ENCODE peak calls at places on chromosomes 3 and 15, in six cellular contexts. One of them, this sample, is unnamed.

GRCh38 chr3:111850481-111850880 is 8.6 kb upstream of the PHLDB2 start:
- DNase-seq in NB4: no peak
- DNase-seq in Peyer's patch: no peak
- DNase-seq in lower leg skin: no peak
- DNase-seq in right lobe of liver: no peak
- DNase-seq in uterus: no peak
- DNase-seq in this sample: no peak

GRCh38 chr15:63354771-63355650 is 26.6 kb downstream of the CA12 start:
- DNase-seq in NB4: no peak
- DNase-seq in Peyer's patch: no peak
- DNase-seq in lower leg skin: no peak
- DNase-seq in right lobe of liver: no peak
- DNase-seq in uterus: no peak
- DNase-seq in this sample: no peak

GRCh38 chr3:74067296-74067695 is 442.6 kb upstream of the PDZRN3 start:
- DNase-seq in NB4: peak
- DNase-seq in Peyer's patch: no peak
- DNase-seq in lower leg skin: no peak
- DNase-seq in right lobe of liver: peak
- DNase-seq in uterus: no peak
- DNase-seq in this sample: no peak

GRCh38 chr15:79212589-79213139 is 69.9 kb upstream of the ANKRD34C start:
- DNase-seq in NB4: no peak
- DNase-seq in Peyer's patch: no peak
- DNase-seq in lower leg skin: no peak
- DNase-seq in right lobe of liver: no peak
- DNase-seq in uterus: no peak
- DNase-seq in this sample: no peak

GRCh38 chr15:33941279-33942063 is 26.8 kb upstream of the CHRM5 start:
- DNase-seq in NB4: no peak
- DNase-seq in Peyer's patch: no peak
- DNase-seq in lower leg skin: no peak
- DNase-seq in right lobe of liver: no peak
- DNase-seq in uterus: no peak
- DNase-seq in this sample: no peak

GRCh38 chr3:51282931-51283330 is 102.2 kb upstream of the MANF start:
- DNase-seq in NB4: no peak
- DNase-seq in Peyer's patch: no peak
- DNase-seq in lower leg skin: no peak
- DNase-seq in right lobe of liver: no peak
- DNase-seq in uterus: no peak
- DNase-seq in this sample: no peak

GRCh38 chr3:196268270-196269163 is 19.0 kb downstream of the PCYT1A start:
- DNase-seq in NB4: no peak
- DNase-seq in Peyer's patch: no peak
- DNase-seq in lower leg skin: peak
- DNase-seq in right lobe of liver: no peak
- DNase-seq in uterus: no peak
- DNase-seq in this sample: no peak

GRCh38 chr3:98962951-98963350 is 61.5 kb upstream of the DCBLD2 start:
- DNase-seq in NB4: no peak
- DNase-seq in Peyer's patch: no peak
- DNase-seq in lower leg skin: no peak
- DNase-seq in right lobe of liver: no peak
- DNase-seq in uterus: no peak
- DNase-seq in this sample: no peak

GRCh38 chr15:51424780-51425179 is 83.3 kb downstream of the GLDN start:
- DNase-seq in NB4: no peak
- DNase-seq in Peyer's patch: no peak
- DNase-seq in lower leg skin: no peak
- DNase-seq in right lobe of liver: no peak
- DNase-seq in uterus: no peak
- DNase-seq in this sample: no peak

GRCh38 chr15:63597821-63598220 is 634 bp downstream of the FBXL22 start:
- DNase-seq in NB4: no peak
- DNase-seq in Peyer's patch: no peak
- DNase-seq in lower leg skin: no peak
- DNase-seq in right lobe of liver: no peak
- DNase-seq in uterus: no peak
- DNase-seq in this sample: no peak

DNA sequence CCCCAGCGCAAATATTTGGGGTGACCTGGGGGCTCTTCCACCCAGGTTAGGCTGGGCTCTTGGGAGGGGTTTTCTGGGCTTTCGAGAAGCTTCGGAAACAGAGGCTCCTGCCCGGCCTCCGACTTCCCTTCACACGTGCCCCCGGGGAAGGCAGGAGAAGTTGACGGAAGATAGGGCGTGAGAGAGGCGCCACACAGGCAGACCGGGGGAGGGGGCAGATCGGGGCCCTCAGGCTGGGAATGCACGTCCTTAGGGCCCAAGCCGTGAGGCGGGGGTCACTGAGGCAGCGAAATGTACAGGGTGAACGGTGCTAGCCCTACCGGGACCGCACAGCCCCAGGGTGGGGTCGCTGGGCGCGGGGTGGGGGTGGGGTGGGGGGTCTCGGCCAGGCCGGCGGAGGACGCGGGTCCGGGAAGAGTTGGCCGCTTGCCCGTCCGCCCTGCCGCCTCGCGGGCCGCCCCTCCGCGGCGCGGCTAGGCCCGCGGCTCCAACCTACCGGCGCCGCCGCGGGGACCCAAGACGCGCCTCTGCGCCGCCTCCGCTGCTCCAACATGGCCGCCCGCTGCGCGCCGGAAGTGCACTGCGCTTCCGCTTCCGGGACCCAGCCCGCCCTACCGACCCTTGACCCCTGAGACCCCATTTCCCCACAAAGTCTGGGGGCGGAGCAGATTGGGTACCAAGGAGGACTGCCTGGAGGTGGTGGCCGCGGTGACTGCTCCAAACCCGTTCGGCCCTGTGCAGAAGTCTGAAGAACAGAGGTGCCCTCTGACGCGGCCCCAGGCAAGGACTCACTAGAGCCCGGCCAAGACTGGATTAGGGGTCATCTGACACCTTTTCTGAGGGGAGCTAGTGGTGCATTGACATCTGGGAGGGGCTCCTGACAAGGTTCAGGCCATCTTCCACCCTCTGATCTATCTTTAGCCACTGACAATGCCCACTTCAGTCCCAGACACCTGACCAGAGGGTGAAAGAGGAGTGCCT is at the start of gene CCDC71:
- DNase-seq in NB4: peak
- DNase-seq in Peyer's patch: peak
- DNase-seq in lower leg skin: peak
- DNase-seq in right lobe of liver: peak
- DNase-seq in uterus: peak
- DNase-seq in this sample: peak
- TF ChIP-seq POLR2A in NB4: peak
- TF ChIP-seq POLR2A in Peyer's patch: peak
- TF ChIP-seq POLR2A in lower leg skin: no peak
- TF ChIP-seq POLR2A in right lobe of liver: peak
- TF ChIP-seq POLR2A in uterus: peak
- TF ChIP-seq POLR2A in this sample: peak

DNA sequence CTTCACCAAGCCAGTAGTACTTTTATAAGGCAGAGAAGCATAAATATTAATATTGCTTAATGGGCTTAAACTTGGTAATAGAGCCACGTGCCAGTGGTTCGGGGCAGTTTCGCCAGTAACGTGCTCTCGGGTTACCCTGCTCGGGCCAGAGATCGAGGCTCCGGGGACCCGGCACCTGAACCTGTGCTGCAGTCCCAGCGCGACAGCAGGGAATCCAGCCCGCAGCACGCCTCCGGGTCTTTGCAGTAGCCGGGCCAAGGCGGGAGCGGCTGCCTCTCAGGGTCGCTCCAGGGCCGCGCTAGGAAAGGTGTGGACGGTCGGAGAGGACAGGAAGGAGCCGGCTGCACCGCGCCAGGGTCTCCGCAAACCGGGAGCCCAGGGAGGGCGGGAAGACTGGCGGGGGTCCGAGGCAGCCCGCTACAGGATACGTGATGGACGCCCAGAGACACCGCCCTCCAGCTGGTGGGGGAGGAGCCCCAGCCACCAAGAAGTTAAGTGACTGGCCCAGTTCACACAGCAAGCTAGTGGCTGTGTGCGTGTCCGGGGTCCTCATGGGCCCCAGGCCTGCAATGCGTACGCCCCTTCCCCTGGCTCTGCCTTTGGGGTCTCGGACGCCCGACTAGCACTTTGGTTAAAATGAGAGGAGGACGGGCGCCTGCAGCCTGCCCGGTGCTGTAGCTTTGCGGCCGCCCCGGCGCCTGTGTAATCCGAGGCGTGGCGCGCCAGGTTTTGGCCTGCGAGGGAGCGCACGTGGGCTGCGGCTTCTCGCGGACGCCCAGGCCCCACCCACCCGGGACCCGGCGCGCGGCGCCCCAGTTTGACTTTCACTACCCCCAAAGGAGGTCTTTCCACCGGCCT is 1.2 kb upstream of the PDE8A start:
- DNase-seq in NB4: peak
- DNase-seq in Peyer's patch: peak
- DNase-seq in lower leg skin: peak
- DNase-seq in right lobe of liver: peak
- DNase-seq in uterus: peak
- DNase-seq in this sample: peak
- TF ChIP-seq POLR2A in NB4: peak
- TF ChIP-seq POLR2A in Peyer's patch: peak
- TF ChIP-seq POLR2A in lower leg skin: no peak
- TF ChIP-seq POLR2A in right lobe of liver: peak
- TF ChIP-seq POLR2A in uterus: peak
- TF ChIP-seq POLR2A in this sample: peak

DNA sequence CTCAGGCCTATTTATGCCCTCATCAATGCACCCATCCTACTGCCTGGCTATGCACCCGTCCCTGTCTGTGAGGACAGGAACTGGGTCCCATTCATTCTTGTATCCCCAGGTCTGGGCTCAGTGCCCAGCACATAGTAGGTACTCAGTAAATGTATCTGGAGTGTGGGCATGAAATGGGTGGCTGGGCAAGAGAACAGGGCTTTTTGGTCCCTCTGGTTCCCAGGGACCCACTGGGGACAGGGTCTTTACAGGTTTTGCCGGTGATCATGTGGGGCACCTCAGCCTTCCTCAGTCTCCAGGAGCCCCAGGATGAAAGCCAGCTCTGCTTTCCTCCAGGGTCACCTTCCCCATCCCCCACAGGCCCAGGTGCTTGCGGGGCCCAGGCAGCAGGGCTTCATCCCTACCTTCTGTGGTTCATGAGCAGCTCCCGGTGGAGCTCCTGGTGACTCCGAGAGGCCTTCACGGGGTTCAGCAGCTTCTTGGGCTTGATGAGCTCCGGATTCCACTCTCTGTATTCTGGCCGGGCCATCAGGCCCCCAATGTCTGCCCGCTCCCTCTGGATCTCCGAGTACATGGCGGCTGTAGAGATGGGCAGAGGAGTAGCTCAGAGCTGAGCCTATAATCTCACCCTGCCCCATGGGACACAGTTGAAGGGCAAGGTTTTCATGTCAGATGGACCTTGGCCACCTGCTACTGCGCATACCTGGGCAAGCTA is 7.7 kb downstream of the FAM107A start:
- DNase-seq in NB4: no peak
- DNase-seq in Peyer's patch: no peak
- DNase-seq in lower leg skin: no peak
- DNase-seq in right lobe of liver: no peak
- DNase-seq in uterus: no peak
- DNase-seq in this sample: no peak
- TF ChIP-seq POLR2A in NB4: no peak
- TF ChIP-seq POLR2A in Peyer's patch: no peak
- TF ChIP-seq POLR2A in lower leg skin: no peak
- TF ChIP-seq POLR2A in right lobe of liver: no peak
- TF ChIP-seq POLR2A in uterus: no peak
- TF ChIP-seq POLR2A in this sample: no peak

GRCh38 chr3:160827516-160827915 is 71.5 kb downstream of the PPM1L start:
- DNase-seq in NB4: no peak
- DNase-seq in Peyer's patch: no peak
- DNase-seq in lower leg skin: no peak
- DNase-seq in right lobe of liver: no peak
- DNase-seq in uterus: no peak
- DNase-seq in this sample: no peak
- TF ChIP-seq POLR2A in NB4: no peak
- TF ChIP-seq POLR2A in Peyer's patch: no peak
- TF ChIP-seq POLR2A in lower leg skin: no peak
- TF ChIP-seq POLR2A in right lobe of liver: no peak
- TF ChIP-seq POLR2A in uterus: no peak
- TF ChIP-seq POLR2A in this sample: no peak

DNA sequence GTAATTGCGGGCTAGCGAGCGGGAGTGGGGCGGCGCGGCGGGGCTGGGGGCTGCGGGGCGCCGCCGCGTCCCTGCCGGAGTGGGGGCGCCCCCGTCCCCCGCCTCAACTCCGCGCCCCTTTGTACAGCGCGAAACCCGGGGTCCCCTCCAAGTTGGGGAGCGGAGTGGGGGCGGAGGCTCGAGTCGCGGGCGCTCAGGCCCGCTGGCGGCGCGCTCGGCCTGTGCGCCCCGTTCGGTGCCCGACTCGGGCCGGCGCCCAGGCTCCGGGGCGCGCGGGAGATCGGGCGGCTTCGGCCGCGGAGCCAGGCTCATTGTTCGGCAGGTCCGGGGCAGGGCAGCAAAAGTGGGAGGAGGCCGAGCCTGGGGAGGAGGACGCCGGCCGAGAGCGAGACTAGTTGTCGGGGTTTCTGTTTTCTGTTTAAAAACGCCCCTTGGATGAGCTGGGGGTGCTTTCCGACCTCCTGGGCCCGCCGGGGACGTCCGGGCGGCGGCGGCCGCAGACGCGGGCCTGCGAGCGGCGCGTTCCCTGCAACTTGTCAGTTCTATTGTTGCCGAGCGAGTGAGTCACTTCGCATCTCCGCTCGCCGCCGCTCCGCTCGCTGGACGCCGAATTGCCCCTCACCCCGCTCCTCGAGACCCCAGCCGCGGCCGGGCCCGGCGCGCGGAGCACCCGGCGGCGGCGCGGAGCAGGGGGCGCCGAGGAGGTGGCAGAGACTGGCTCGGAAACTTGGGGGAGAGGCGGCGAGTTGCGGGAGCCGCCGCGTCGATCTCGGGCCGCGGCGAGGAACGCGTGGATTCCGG is 663 bp downstream of the TCF12 start:
- DNase-seq in NB4: peak
- DNase-seq in Peyer's patch: peak
- DNase-seq in lower leg skin: peak
- DNase-seq in right lobe of liver: peak
- DNase-seq in uterus: peak
- DNase-seq in this sample: peak
- TF ChIP-seq POLR2A in NB4: no peak
- TF ChIP-seq POLR2A in Peyer's patch: peak
- TF ChIP-seq POLR2A in lower leg skin: no peak
- TF ChIP-seq POLR2A in right lobe of liver: peak
- TF ChIP-seq POLR2A in uterus: peak
- TF ChIP-seq POLR2A in this sample: peak

This sample was measured in GM12892.